ENCODE peak calls at places on chromosomes 12 and 14, in nine cellular contexts. N is tibial artery; I is HCT116; Z is small intestine; W is GM23338; Y is left ventricle myocardium inferior; H is pancreas; R is GM23248; G is CD4-positive, alpha-beta memory T cell. S is an unnamed sample.

GRCh38 chr12:103745962-103746361 is 95.1 kb downstream of the NT5DC3 start:
- DNase-seq in Z (peak; percentile 5), H (no peak), G (no peak), Y (no peak), R (no peak), N (no peak), W (peak; percentile 77), I (peak; percentile 7), S (no peak)

GRCh38 chr12:10140001-10140400 is 10.0 kb upstream of the CLEC7A start:
- DNase-seq in Z (peak; percentile 31), W (peak; percentile 69), I (peak; percentile 44), H (no peak), G (peak; percentile 35), N (no peak), Y (no peak), R (peak; percentile 80), S (peak; percentile 22)

GRCh38 chr12:28610401-28611114 is 420.3 kb downstream of the CCDC91 start:
- DNase-seq in N (no peak), Y (no peak), H (no peak), W (no peak), G (no peak), R (no peak), Z (no peak), I (no peak), S (no peak)

GRCh38 chr12:79451988-79452387 is 238.8 kb downstream of the PAWR start:
- DNase-seq in Y (peak; percentile 38), G (no peak), H (no peak), Z (no peak), I (no peak), N (peak; percentile 82), W (no peak), R (peak; percentile 96), S (peak; percentile 22)

GRCh38 chr14:24315807-24316596 is 4.7 kb downstream of the LTB4R start:
- DNase-seq in N (no peak), I (no peak), G (no peak), Y (peak; percentile 55), H (no peak), W (peak; percentile 82), R (peak; percentile 36), Z (peak; percentile 95), S (peak; percentile 73)

GRCh38 chr12:42421844-42422779 is 96.1 kb downstream of the PPHLN1 start:
- DNase-seq in I (no peak), N (no peak), R (peak; percentile 70), Y (no peak), G (no peak), W (no peak), H (no peak), Z (no peak), S (no peak)

GRCh38 chr12:68951652-68952051 is 18.7 kb upstream of the CPM start:
- DNase-seq in Y (no peak), I (no peak), G (no peak), N (peak; percentile 41), H (no peak), W (no peak), Z (peak; percentile 52), R (no peak), S (peak; percentile 62)

GRCh38 chr14:69877492-69877891 is 1.7 kb upstream of the SMOC1 start:
- DNase-seq in R (peak; percentile 46), H (no peak), Z (peak; percentile 21), Y (no peak), I (peak; percentile 29), N (no peak), G (no peak), W (peak; percentile 64), S (no peak)

GRCh38 chr14:95527392-95528002 is 7.4 kb upstream of the GLRX5 start:
- DNase-seq in W (peak; percentile 66), I (no peak), N (peak; percentile 85), Z (peak; percentile 42), R (peak; percentile 95), Y (no peak), H (no peak), G (peak; percentile 48), S (peak; percentile 76)

GRCh38 chr14:95533391-95533821 is 1.4 kb upstream of the GLRX5 start:
- DNase-seq in R (peak; percentile 83), N (no peak), G (no peak), W (peak; percentile 21), H (no peak), Y (no peak), Z (peak; percentile 50), I (no peak), S (no peak)

GRCh38 chr14:95531473-95531872 is 3.4 kb upstream of the GLRX5 start:
- DNase-seq in Z (no peak), G (no peak), N (no peak), I (no peak), H (no peak), Y (no peak), W (no peak), R (peak; percentile 78), S (no peak)

GRCh38 chr14:95529242-95529641 is 5.6 kb upstream of the GLRX5 start:
- DNase-seq in W (no peak), H (no peak), N (no peak), I (no peak), Z (no peak), R (no peak), Y (no peak), G (no peak), S (no peak)

DNA sequence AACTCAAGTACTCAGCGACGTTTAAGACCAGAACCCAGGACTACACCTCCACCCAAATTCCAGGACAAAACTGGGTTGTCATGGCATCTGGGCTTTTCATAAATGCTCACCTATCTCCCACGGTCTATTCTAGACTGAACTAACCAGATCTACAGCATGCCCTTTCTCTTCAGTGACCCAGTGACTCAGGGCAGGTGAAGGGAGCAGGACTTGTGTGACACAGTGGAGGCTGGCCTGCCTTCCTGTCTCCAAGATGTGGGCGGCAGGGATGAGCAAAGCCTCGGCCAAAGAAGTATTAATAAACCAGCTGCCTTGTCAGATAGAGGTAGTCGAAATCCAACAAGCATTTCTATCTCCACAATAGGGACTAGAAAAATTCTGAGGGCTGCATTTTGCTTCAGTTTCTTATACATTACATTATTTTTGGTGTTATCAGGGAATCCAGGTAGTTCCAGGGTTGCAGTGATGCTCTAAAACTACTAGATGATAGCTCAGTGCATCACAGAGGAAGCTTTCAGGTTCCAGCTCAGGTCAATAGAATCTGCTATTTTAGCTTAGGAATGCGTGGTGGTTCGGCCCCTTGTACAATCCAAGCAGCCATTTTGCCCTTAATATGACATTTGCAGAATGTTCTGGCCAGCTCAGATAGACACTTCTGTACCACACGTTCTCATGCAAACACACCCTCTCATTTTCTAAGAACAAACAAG is 4.2 kb upstream of the GLRX5 start:
- DNase-seq in W (no peak), Y (no peak), R (peak; percentile 64), H (no peak), Z (no peak), N (no peak), G (no peak), I (no peak), S (no peak)
- H3K4me1 ChIP-seq in W (peaks cover 26% of the 10 kb centered on the region), Y (peaks cover 69% of the 10 kb centered on the region), R (peaks cover 55% of the 10 kb centered on the region), H (peaks cover 24% of the 10 kb centered on the region), Z (peaks cover 7% of the 10 kb centered on the region), N (peaks cover 51% of the 10 kb centered on the region), G (peaks cover 53% of the 10 kb centered on the region), I (peaks cover 59% of the 10 kb centered on the region), S (peaks cover 5% of the 10 kb centered on the region)

GRCh38 chr12:124612392-124612680 is 44.9 kb upstream of the NCOR2 start:
- DNase-seq in N (no peak), H (no peak), Y (no peak), W (no peak), R (no peak), Z (no peak), G (no peak), I (no peak), S (no peak)

GRCh38 chr12:124610021-124610606 is 42.7 kb upstream of the NCOR2 start:
- DNase-seq in Z (no peak), W (no peak), N (no peak), Y (no peak), I (no peak), H (no peak), R (no peak), G (no peak), S (no peak)

GRCh38 chr12:124610629-124611558 is 43.5 kb upstream of the NCOR2 start:
- DNase-seq in I (no peak), W (no peak), R (no peak), H (no peak), N (no peak), G (no peak), Y (no peak), Z (no peak), S (no peak)

GRCh38 chr12:124613151-124613585 is 45.8 kb upstream of the NCOR2 start:
- DNase-seq in Y (no peak), G (no peak), R (peak; percentile 66), W (no peak), H (no peak), I (no peak), Z (no peak), N (no peak), S (peak; percentile 76)

DNA sequence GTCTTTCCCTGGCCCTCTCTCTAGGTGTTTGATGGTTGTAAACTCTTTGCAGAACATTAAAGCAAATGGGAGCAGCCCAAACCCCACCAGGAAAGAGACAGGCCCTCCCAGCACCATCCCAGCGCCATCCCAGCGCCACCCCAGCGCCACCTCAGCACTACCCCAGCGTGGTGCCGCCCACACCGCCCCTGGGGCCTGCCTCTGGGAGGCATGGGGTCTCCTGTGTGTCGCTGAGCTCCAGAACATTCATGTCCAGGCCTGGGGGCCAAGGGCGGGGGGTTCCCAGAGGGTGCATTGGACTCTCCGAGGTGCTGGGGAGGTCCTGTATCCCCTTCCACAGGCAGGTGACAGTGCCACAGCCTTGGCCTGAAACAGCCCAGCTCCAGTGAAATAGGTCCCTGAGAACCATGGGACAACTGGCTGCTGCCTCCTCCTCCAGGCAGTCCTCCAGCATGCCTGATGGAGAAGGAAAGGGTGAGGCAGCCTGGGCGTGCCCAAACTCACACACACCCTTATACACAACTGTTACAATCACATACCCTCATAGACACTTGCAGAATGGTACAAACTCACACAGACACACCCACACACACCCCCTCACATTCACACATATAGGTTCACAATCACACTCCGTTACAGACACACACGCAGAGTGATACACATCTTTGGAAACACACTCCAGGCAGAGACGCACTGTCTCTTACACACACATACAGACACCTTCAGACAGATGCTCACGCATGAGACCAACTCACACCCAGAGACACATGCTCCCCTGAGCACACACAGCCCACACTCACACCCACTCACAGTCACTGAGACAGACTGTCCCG is 44.4 kb upstream of the NCOR2 start:
- DNase-seq in N (no peak), W (no peak), Z (no peak), R (no peak), H (no peak), G (no peak), Y (no peak), I (no peak), S (no peak)
- H3K27ac ChIP-seq in N (no peak overlapping the region), W (no peak overlapping the region), Z (no peak overlapping the region), R (no peak overlapping the region), H (no peak overlapping the region), G (no peak overlapping the region), Y (no peak overlapping the region), I (no peak overlapping the region), S (no peak overlapping the region)

GRCh38 chr12:106274012-106274411 is 26.2 kb upstream of the CKAP4 start:
- DNase-seq in I (no peak), W (no peak), H (no peak), N (no peak), Z (no peak), G (no peak), Y (no peak), R (no peak), S (no peak)

GRCh38 chr12:106271575-106272505 is 24.0 kb upstream of the CKAP4 start:
- DNase-seq in N (no peak), W (no peak), H (no peak), Z (no peak), R (no peak), G (no peak), I (no peak), Y (no peak), S (no peak)

GRCh38 chr12:106276032-106276728 is 26.4 kb upstream of the TCP11L2 start:
- DNase-seq in Z (no peak), Y (no peak), R (no peak), W (no peak), I (no peak), H (no peak), G (no peak), N (no peak), S (no peak)

GRCh38 chr12:106275458-106275857 is 27.1 kb upstream of the TCP11L2 start:
- DNase-seq in Z (no peak), G (no peak), H (no peak), N (no peak), I (no peak), R (no peak), W (no peak), Y (no peak), S (peak; percentile 74)

DNA sequence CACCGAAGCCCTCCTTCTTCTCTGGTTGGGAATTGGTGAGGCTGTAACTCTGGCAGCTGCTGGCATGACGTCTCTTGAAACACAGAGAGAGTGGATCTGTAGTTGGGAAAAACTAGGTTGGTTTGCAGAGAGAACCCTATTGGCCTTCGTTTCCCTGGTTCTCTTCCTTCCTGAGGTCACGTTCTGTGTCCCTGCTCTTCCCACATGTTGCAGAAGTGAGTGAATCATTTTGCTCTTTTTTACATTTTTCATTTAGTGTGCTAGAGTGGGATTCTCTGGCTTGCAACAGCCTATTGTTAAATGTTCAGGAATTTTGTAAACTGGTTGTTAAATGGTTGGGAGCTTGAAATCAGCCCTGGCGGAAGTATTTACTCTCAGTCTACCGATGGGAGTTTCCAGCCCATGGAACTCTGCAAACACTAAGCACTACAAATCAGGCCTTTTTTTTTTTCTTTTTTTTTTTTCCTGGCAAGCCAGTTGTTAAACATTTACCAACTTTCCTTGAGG is 26.8 kb upstream of the CKAP4 start:
- DNase-seq in G (no peak), N (no peak), H (no peak), I (no peak), Y (no peak), W (no peak), R (peak; percentile 54), Z (peak; percentile 41), S (no peak)
- H3K4me1 ChIP-seq in G (no peaks in the 10 kb centered on the region), N (no peaks in the 10 kb centered on the region), H (peaks cover 59% of the 10 kb centered on the region), I (no peaks in the 10 kb centered on the region), Y (no peaks in the 10 kb centered on the region), W (no peaks in the 10 kb centered on the region), R (no peaks in the 10 kb centered on the region), Z (no peaks in the 10 kb centered on the region), S (peaks cover 5% of the 10 kb centered on the region)

GRCh38 chr12:114674201-114675047 is 9.6 kb downstream of the TBX3 start:
- DNase-seq in Z (no peak), G (no peak), R (no peak), H (no peak), I (no peak), N (no peak), Y (no peak), W (peak; percentile 62), S (no peak)
- H3K27ac ChIP-seq in Z (peak overlapping the region; percentile 16), G (no peak overlapping the region), R (peak overlapping the region; percentile 96), H (no peak overlapping the region), I (no peak overlapping the region), N (no peak overlapping the region), Y (peak overlapping the region; percentile 74), W (no peak overlapping the region), S (no peak overlapping the region)

S was measured in colonic mucosa.